ENCODE peak calls at places on chromosomes 7 and 10, in ten cellular contexts. One of them, this sample, is unnamed.

GRCh38 chr7:45911311-45911710 is 9.8 kb downstream of the IGFBP3 start:
- DNase-seq in tibial nerve: no peak
- DNase-seq in adrenal gland: no peak
- DNase-seq in SK-N-SH: no peak
- DNase-seq in AG04449: no peak
- DNase-seq in transverse colon: no peak
- DNase-seq in trophoblast cell: no peak
- DNase-seq in cardiac muscle cell: no peak
- DNase-seq in neuronal stem cell: no peak
- DNase-seq in lower leg skin: no peak
- DNase-seq in this sample: no peak

GRCh38 chr10:74799840-74800239 is 26.6 kb upstream of the KAT6B start:
- DNase-seq in tibial nerve: no peak
- DNase-seq in adrenal gland: no peak
- DNase-seq in SK-N-SH: no peak
- DNase-seq in AG04449: peak; percentile 45
- DNase-seq in transverse colon: no peak
- DNase-seq in trophoblast cell: no peak
- DNase-seq in cardiac muscle cell: peak; percentile 77
- DNase-seq in neuronal stem cell: no peak
- DNase-seq in lower leg skin: no peak
- DNase-seq in this sample: no peak

GRCh38 chr7:6160191-6160623 is 112.2 kb downstream of the CYTH3 start:
- DNase-seq in tibial nerve: peak; percentile 59
- DNase-seq in adrenal gland: peak; percentile 74
- DNase-seq in SK-N-SH: peak; percentile 96
- DNase-seq in AG04449: peak; percentile 16
- DNase-seq in transverse colon: peak; percentile 44
- DNase-seq in trophoblast cell: peak; percentile 53
- DNase-seq in cardiac muscle cell: peak; percentile 88
- DNase-seq in neuronal stem cell: peak; percentile 33
- DNase-seq in lower leg skin: peak; percentile 43
- DNase-seq in this sample: no peak

GRCh38 chr10:22491480-22491879 is 146.2 kb downstream of the SPAG6 start:
- DNase-seq in tibial nerve: no peak
- DNase-seq in adrenal gland: no peak
- DNase-seq in SK-N-SH: no peak
- DNase-seq in AG04449: no peak
- DNase-seq in transverse colon: no peak
- DNase-seq in trophoblast cell: no peak
- DNase-seq in cardiac muscle cell: no peak
- DNase-seq in neuronal stem cell: no peak
- DNase-seq in lower leg skin: no peak
- DNase-seq in this sample: no peak

GRCh38 chr10:102300289-102300843 is 55.0 kb downstream of the GBF1 start:
- DNase-seq in tibial nerve: no peak
- DNase-seq in adrenal gland: no peak
- DNase-seq in SK-N-SH: no peak
- DNase-seq in AG04449: peak; percentile 57
- DNase-seq in transverse colon: no peak
- DNase-seq in trophoblast cell: no peak
- DNase-seq in cardiac muscle cell: peak; percentile 70
- DNase-seq in neuronal stem cell: no peak
- DNase-seq in lower leg skin: no peak
- DNase-seq in this sample: peak; percentile 30

GRCh38 chr7:771241-772004 is 44.3 kb upstream of the PRKAR1B start:
- DNase-seq in tibial nerve: peak; percentile 40
- DNase-seq in adrenal gland: peak; percentile 87
- DNase-seq in SK-N-SH: peak; percentile 76
- DNase-seq in AG04449: no peak
- DNase-seq in transverse colon: peak; percentile 69
- DNase-seq in trophoblast cell: no peak
- DNase-seq in cardiac muscle cell: peak; percentile 63
- DNase-seq in neuronal stem cell: no peak
- DNase-seq in lower leg skin: peak; percentile 36
- DNase-seq in this sample: no peak

GRCh38 chr7:73307436-73307835 is 1.2 kb downstream of the NSUN5 start:
- DNase-seq in tibial nerve: no peak
- DNase-seq in adrenal gland: no peak
- DNase-seq in SK-N-SH: no peak
- DNase-seq in AG04449: no peak
- DNase-seq in transverse colon: no peak
- DNase-seq in trophoblast cell: no peak
- DNase-seq in cardiac muscle cell: no peak
- DNase-seq in neuronal stem cell: no peak
- DNase-seq in lower leg skin: no peak
- DNase-seq in this sample: no peak

GRCh38 chr7:158112571-158113320 is 474.9 kb downstream of the PTPRN2 start:
- DNase-seq in tibial nerve: no peak
- DNase-seq in adrenal gland: peak; percentile 31
- DNase-seq in SK-N-SH: no peak
- DNase-seq in AG04449: no peak
- DNase-seq in transverse colon: no peak
- DNase-seq in trophoblast cell: no peak
- DNase-seq in cardiac muscle cell: no peak
- DNase-seq in neuronal stem cell: no peak
- DNase-seq in lower leg skin: no peak
- DNase-seq in this sample: no peak

GRCh38 chr10:61904711-61905445 is 3.4 kb downstream of the ARID5B start:
- DNase-seq in tibial nerve: no peak
- DNase-seq in adrenal gland: no peak
- DNase-seq in SK-N-SH: peak; percentile 73
- DNase-seq in AG04449: no peak
- DNase-seq in transverse colon: peak; percentile 30
- DNase-seq in trophoblast cell: peak; percentile 84
- DNase-seq in cardiac muscle cell: peak; percentile 78
- DNase-seq in neuronal stem cell: no peak
- DNase-seq in lower leg skin: peak; percentile 65
- DNase-seq in this sample: peak; percentile 74

DNA sequence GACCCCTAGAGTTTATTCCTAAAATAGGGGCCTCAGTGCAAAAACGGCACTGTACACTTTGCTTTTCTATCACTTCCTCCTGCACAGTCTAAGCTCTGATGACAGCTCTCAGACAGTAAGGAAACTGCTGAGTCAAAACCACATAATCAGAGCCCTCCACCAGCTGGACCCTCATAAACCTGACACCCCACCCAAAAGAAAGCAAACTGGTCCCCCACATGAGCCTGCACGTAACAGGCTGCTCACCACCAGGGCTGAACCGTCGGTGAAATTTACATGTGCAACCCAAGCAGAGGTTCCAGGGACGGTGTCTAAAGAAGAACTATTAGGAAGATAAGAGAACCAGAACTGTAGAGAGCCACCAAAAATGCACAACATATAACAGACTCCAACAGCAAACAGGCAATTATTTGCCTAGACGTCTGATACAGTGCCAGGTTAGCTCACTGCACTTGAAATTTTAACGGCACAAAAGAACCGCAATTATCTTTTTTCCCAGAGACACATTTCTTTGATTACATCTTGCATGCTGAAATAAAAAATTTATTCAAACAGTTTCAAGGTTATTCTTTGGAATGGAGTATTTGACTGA is 19.6 kb downstream of the SGMS1 start:
- DNase-seq in tibial nerve: no peak
- DNase-seq in adrenal gland: no peak
- DNase-seq in SK-N-SH: no peak
- DNase-seq in AG04449: no peak
- DNase-seq in transverse colon: no peak
- DNase-seq in trophoblast cell: no peak
- DNase-seq in cardiac muscle cell: peak; percentile 26
- DNase-seq in neuronal stem cell: no peak
- DNase-seq in lower leg skin: no peak
- DNase-seq in this sample: peak; percentile 58
- H3K4me3 ChIP-seq in tibial nerve: no peak overlapping the region
- H3K4me3 ChIP-seq in adrenal gland: peak overlapping the region; percentile 12
- H3K4me3 ChIP-seq in SK-N-SH: peak overlapping the region; percentile 51
- H3K4me3 ChIP-seq in AG04449: peak overlapping the region; percentile 19
- H3K4me3 ChIP-seq in transverse colon: no peak overlapping the region
- H3K4me3 ChIP-seq in trophoblast cell: no peak overlapping the region
- H3K4me3 ChIP-seq in cardiac muscle cell: no peak overlapping the region
- H3K4me3 ChIP-seq in neuronal stem cell: no peak overlapping the region
- H3K4me3 ChIP-seq in lower leg skin: no peak overlapping the region
- H3K4me3 ChIP-seq in this sample: peak overlapping the region; percentile 59

DNA sequence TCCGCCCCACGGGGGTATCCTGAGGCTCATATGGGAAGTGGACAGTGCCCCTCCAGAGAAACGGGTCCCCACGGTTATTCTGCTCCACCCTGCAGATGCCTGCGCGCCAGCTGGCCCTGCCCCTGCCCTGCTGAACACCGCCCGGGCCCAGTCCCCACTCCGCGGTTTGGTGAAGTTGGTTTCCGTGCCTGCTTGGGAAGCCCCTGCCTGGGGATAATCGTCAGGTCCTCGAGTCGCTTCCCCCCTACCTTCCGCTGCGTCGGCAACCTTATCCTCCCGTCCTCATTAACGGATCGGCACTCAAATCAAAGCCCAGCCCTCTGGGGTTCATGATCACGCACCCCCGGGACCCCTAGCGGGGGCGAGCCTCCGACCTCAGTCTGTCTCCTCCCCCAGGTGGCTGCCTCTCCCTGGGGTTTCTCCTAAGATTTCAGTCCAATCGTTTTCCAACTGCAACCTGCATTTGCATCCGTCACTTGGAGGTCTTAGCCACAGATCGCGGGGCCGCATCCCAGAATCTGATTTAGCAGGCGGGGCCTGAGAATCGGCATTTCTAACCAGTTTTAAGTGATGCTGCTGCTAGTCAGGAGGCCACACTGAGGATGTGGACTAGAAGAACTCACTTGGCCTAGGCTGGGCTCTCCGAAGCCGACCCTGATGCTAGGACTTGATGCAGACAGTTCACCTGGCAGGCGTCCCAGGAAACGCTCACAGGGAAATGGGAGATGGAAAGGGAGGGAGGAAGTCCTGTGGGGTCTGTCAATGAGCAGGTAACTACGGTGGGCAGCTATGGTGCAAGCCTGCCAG is 27.6 kb downstream of the WDR86 start:
- DNase-seq in tibial nerve: no peak
- DNase-seq in adrenal gland: no peak
- DNase-seq in SK-N-SH: no peak
- DNase-seq in AG04449: no peak
- DNase-seq in transverse colon: no peak
- DNase-seq in trophoblast cell: no peak
- DNase-seq in cardiac muscle cell: no peak
- DNase-seq in neuronal stem cell: no peak
- DNase-seq in lower leg skin: no peak
- DNase-seq in this sample: no peak
- H3K4me3 ChIP-seq in tibial nerve: peak overlapping the region; percentile 26
- H3K4me3 ChIP-seq in adrenal gland: peak overlapping the region; percentile 40
- H3K4me3 ChIP-seq in SK-N-SH: no peak overlapping the region
- H3K4me3 ChIP-seq in AG04449: no peak overlapping the region
- H3K4me3 ChIP-seq in transverse colon: no peak overlapping the region
- H3K4me3 ChIP-seq in trophoblast cell: no peak overlapping the region
- H3K4me3 ChIP-seq in cardiac muscle cell: no peak overlapping the region
- H3K4me3 ChIP-seq in neuronal stem cell: peak overlapping the region; percentile 75
- H3K4me3 ChIP-seq in lower leg skin: no peak overlapping the region
- H3K4me3 ChIP-seq in this sample: no peak overlapping the region

DNA sequence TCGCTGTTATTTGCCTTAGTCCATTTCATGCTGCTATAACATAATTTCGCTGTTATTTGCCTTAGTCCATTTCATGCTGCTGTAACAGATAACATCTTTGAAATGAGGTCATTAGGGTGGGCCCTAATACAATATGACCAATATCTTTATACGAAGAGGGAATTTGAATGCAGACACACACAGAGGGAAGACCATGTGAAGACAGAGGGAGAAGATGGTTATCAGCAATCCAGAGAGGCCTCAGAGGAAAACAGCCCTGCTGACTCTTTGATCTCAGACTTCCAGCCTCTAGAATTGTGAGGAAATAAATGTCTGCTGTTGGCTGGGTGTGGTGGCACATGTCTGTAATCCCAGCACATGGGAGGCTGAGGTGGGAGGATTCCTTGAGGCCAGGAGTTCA is 404.9 kb downstream of the TYW1 start:
- DNase-seq in tibial nerve: no peak
- DNase-seq in adrenal gland: no peak
- DNase-seq in SK-N-SH: no peak
- DNase-seq in AG04449: no peak
- DNase-seq in transverse colon: no peak
- DNase-seq in trophoblast cell: no peak
- DNase-seq in cardiac muscle cell: no peak
- DNase-seq in neuronal stem cell: no peak
- DNase-seq in lower leg skin: no peak
- DNase-seq in this sample: no peak
- H3K4me3 ChIP-seq in tibial nerve: no peak overlapping the region
- H3K4me3 ChIP-seq in adrenal gland: no peak overlapping the region
- H3K4me3 ChIP-seq in SK-N-SH: no peak overlapping the region
- H3K4me3 ChIP-seq in AG04449: no peak overlapping the region
- H3K4me3 ChIP-seq in transverse colon: no peak overlapping the region
- H3K4me3 ChIP-seq in trophoblast cell: no peak overlapping the region
- H3K4me3 ChIP-seq in cardiac muscle cell: no peak overlapping the region
- H3K4me3 ChIP-seq in neuronal stem cell: no peak overlapping the region
- H3K4me3 ChIP-seq in lower leg skin: no peak overlapping the region
- H3K4me3 ChIP-seq in this sample: no peak overlapping the region

GRCh38 chr10:99449023-99449422 is 18.6 kb upstream of the GOT1 start:
- DNase-seq in tibial nerve: no peak
- DNase-seq in adrenal gland: no peak
- DNase-seq in SK-N-SH: no peak
- DNase-seq in AG04449: no peak
- DNase-seq in transverse colon: no peak
- DNase-seq in trophoblast cell: no peak
- DNase-seq in cardiac muscle cell: no peak
- DNase-seq in neuronal stem cell: no peak
- DNase-seq in lower leg skin: no peak
- DNase-seq in this sample: no peak

GRCh38 chr10:99450624-99451498 is 20.4 kb upstream of the GOT1 start:
- DNase-seq in tibial nerve: no peak
- DNase-seq in adrenal gland: no peak
- DNase-seq in SK-N-SH: peak; percentile 14
- DNase-seq in AG04449: no peak
- DNase-seq in transverse colon: no peak
- DNase-seq in trophoblast cell: peak; percentile 41
- DNase-seq in cardiac muscle cell: no peak
- DNase-seq in neuronal stem cell: no peak
- DNase-seq in lower leg skin: no peak
- DNase-seq in this sample: no peak

GRCh38 chr10:99451499-99451788 is 21.0 kb upstream of the GOT1 start:
- DNase-seq in tibial nerve: no peak
- DNase-seq in adrenal gland: no peak
- DNase-seq in SK-N-SH: no peak
- DNase-seq in AG04449: no peak
- DNase-seq in transverse colon: no peak
- DNase-seq in trophoblast cell: no peak
- DNase-seq in cardiac muscle cell: no peak
- DNase-seq in neuronal stem cell: no peak
- DNase-seq in lower leg skin: no peak
- DNase-seq in this sample: no peak

GRCh38 chr10:99450156-99450555 is 19.7 kb upstream of the GOT1 start:
- DNase-seq in tibial nerve: no peak
- DNase-seq in adrenal gland: no peak
- DNase-seq in SK-N-SH: no peak
- DNase-seq in AG04449: no peak
- DNase-seq in transverse colon: no peak
- DNase-seq in trophoblast cell: no peak
- DNase-seq in cardiac muscle cell: no peak
- DNase-seq in neuronal stem cell: no peak
- DNase-seq in lower leg skin: no peak
- DNase-seq in this sample: no peak

DNA sequence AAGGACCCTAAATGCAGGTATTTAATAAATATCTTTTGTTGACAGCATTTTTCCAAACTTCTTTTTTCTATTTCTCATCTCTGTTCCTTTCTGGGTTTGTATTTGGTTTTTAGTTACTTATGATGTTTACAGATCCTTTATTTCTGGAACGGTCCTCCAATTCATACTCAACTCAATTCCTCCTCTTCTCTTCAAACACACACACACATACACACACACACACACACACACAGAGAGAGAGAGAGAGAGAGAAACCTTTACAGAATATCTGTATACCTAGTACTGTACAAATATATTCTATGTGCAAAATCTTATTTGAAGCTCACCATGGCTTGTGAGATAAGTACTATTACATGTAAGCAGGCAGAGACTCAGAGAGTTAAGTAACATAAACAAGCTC is 21.6 kb upstream of the GOT1 start:
- DNase-seq in tibial nerve: no peak
- DNase-seq in adrenal gland: no peak
- DNase-seq in SK-N-SH: no peak
- DNase-seq in AG04449: no peak
- DNase-seq in transverse colon: no peak
- DNase-seq in trophoblast cell: no peak
- DNase-seq in cardiac muscle cell: no peak
- DNase-seq in neuronal stem cell: no peak
- DNase-seq in lower leg skin: no peak
- DNase-seq in this sample: no peak
- H3K4me3 ChIP-seq in tibial nerve: no peak overlapping the region
- H3K4me3 ChIP-seq in adrenal gland: no peak overlapping the region
- H3K4me3 ChIP-seq in SK-N-SH: no peak overlapping the region
- H3K4me3 ChIP-seq in AG04449: no peak overlapping the region
- H3K4me3 ChIP-seq in transverse colon: no peak overlapping the region
- H3K4me3 ChIP-seq in trophoblast cell: no peak overlapping the region
- H3K4me3 ChIP-seq in cardiac muscle cell: no peak overlapping the region
- H3K4me3 ChIP-seq in neuronal stem cell: no peak overlapping the region
- H3K4me3 ChIP-seq in lower leg skin: no peak overlapping the region
- H3K4me3 ChIP-seq in this sample: no peak overlapping the region

This sample was measured in MM.1S.